ENCODE peak calls at places on chromosomes 16 and 17, in nine cellular contexts. S is MM.1S, F is A549, U is fibroblast of pulmonary artery, N is mucosa of descending colon, Y is prostate gland, L is endothelial cell, Z is heart left ventricle, D is BE2C. K is an unnamed sample.

GRCh38 chr16:68229431-68230175 is 6.3 kb downstream of the ESRP2 start:
- DNase-seq in S (peak; percentile 48), F (peak; percentile 58), U (peak; percentile 76), N (no peak), Y (peak; percentile 48), L (peak; percentile 57), Z (no peak), D (peak; percentile 43), K (peak; percentile 58)

GRCh38 chr17:77892469-77893143 is 65.9 kb upstream of the TNRC6C start:
- DNase-seq in S (no peak), F (no peak), U (no peak), N (no peak), Y (no peak), L (peak; percentile 72), Z (no peak), D (peak; percentile 43), K (no peak)

GRCh38 chr17:17090642-17091103 is 48.4 kb downstream of the MPRIP start:
- DNase-seq in S (no peak), F (no peak), U (no peak), N (peak; percentile 66), Y (peak; percentile 19), L (no peak), Z (no peak), D (no peak), K (no peak)

GRCh38 chr17:9271989-9272388 is 250.7 kb downstream of the NTN1 start:
- DNase-seq in S (no peak), F (no peak), U (no peak), N (no peak), Y (no peak), L (no peak), Z (no peak), D (no peak), K (no peak)

GRCh38 chr17:78541488-78542237 is 35.5 kb downstream of the DNAH17 start:
- DNase-seq in S (no peak), F (peak; percentile 90), U (peak; percentile 11), N (no peak), Y (no peak), L (no peak), Z (no peak), D (no peak), K (no peak)

GRCh38 chr17:45428050-45428953 is 4.4 kb downstream of the ARHGAP27 start:
- DNase-seq in S (peak; percentile 75), F (peak; percentile 94), U (peak; percentile 59), N (peak; percentile 90), Y (peak; percentile 77), L (peak; percentile 90), Z (peak; percentile 75), D (peak; percentile 78), K (peak; percentile 83)

GRCh38 chr16:78183886-78184553 is 84.6 kb downstream of the WWOX start:
- DNase-seq in S (no peak), F (no peak), U (no peak), N (no peak), Y (peak; percentile 16), L (no peak), Z (no peak), D (no peak), K (no peak)

GRCh38 chr16:72092832-72093447 is 480 bp downstream of the TXNL4B start:
- DNase-seq in S (peak; percentile 24), F (peak; percentile 50), U (peak; percentile 83), N (no peak), Y (no peak), L (peak; percentile 17), Z (no peak), D (no peak), K (no peak)

GRCh38 chr16:57091200-57091989 is 988 bp upstream of the CPNE2 start:
- DNase-seq in S (no peak), F (peak; percentile 67), U (peak; percentile 42), N (peak; percentile 70), Y (no peak), L (no peak), Z (peak; percentile 61), D (peak; percentile 59), K (no peak)

GRCh38 chr17:2054262-2054739 is 602 bp upstream of the HIC1 start:
- DNase-seq in S (no peak), F (no peak), U (peak; percentile 56), N (peak; percentile 61), Y (no peak), L (no peak), Z (peak; percentile 60), D (peak; percentile 39), K (no peak)

GRCh38 chr16:88619859-88620655 is 18.3 kb upstream of the IL17C start:
- DNase-seq in S (no peak), F (no peak), U (no peak), N (no peak), Y (no peak), L (no peak), Z (no peak), D (no peak), K (no peak)

GRCh38 chr16:12245923-12246290 is 269.4 kb downstream of the SNX29 start:
- DNase-seq in S (no peak), F (no peak), U (no peak), N (peak; percentile 30), Y (no peak), L (no peak), Z (no peak), D (no peak), K (no peak)

GRCh38 chr17:39246274-39246673 is 20.5 kb upstream of the STAC2 start:
- DNase-seq in S (no peak), F (no peak), U (no peak), N (no peak), Y (no peak), L (no peak), Z (no peak), D (no peak), K (no peak)

GRCh38 chr16:67562918-67563707 is 787 bp downstream of the CTCF start:
- DNase-seq in S (peak; percentile 66), F (no peak), U (peak; percentile 45), N (peak; percentile 80), Y (peak; percentile 39), L (peak; percentile 73), Z (peak; percentile 74), D (peak; percentile 82), K (no peak)

GRCh38 chr17:80878876-80879722 is 112.5 kb upstream of the CHMP6 start:
- DNase-seq in S (no peak), F (no peak), U (no peak), N (peak; percentile 11), Y (no peak), L (no peak), Z (peak; percentile 16), D (peak; percentile 5), K (no peak)

GRCh38 chr17:42457107-42457787 is 1.4 kb upstream of the ATP6V0A1 start:
- DNase-seq in S (peak; percentile 23), F (no peak), U (peak; percentile 27), N (no peak), Y (no peak), L (no peak), Z (no peak), D (no peak), K (no peak)

GRCh38 chr17:16653367-16654041 is at the start of gene ZNF624:
- DNase-seq in S (peak; percentile 89), F (peak; percentile 93), U (peak; percentile 93), N (peak; percentile 96), Y (peak; percentile 97), L (peak; percentile 93), Z (peak; percentile 98), D (peak; percentile 87), K (peak; percentile 94)

GRCh38 chr16:28604186-28604565 is 5.7 kb downstream of the SULT1A1 start:
- DNase-seq in S (no peak), F (no peak), U (no peak), N (no peak), Y (no peak), L (no peak), Z (no peak), D (no peak), K (no peak)
- TF ChIP-seq CTCF in S (no peak), F (no peak), U (no peak), N (no peak), Y (no peak), L (no peak), Z (no peak), D (no peak), K (no peak)

GRCh38 chr17:29585080-29585751 is 4.2 kb downstream of the GIT1 start:
- DNase-seq in S (no peak), F (no peak), U (peak; percentile 36), N (peak; percentile 31), Y (no peak), L (peak; percentile 53), Z (peak; percentile 58), D (no peak), K (peak; percentile 54)
- TF ChIP-seq CTCF in S (peak; percentile 36), F (peak; percentile 28), U (peak; percentile 35), N (no peak), Y (no peak), L (no peak), Z (peak; percentile 18), D (peak; percentile 16), K (peak; percentile 50)

DNA sequence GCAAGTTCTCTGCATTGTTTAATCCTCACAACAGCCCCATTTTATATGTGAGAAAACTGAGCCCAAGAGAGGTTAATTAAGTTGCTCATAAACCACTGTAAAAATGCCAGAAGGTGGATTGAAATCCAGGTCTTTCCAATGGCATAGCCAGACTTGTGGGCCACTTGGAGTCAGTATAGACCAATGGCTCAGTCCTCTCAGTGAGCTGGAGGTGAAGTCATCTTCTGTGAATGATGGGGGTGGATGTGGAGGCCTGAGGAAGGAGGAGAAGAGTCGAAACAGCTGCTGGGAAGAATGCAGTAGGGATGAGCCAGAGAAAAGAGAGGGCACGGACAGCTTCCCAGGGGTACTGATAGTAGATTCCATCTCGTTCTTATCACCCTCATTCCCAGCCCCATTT is 213.4 kb downstream of the SOX9 start:
- DNase-seq in S (no peak), F (no peak), U (peak; percentile 44), N (no peak), Y (no peak), L (no peak), Z (no peak), D (no peak), K (no peak)
- TF ChIP-seq CTCF in S (no peak), F (no peak), U (no peak), N (no peak), Y (no peak), L (no peak), Z (no peak), D (no peak), K (no peak)

GRCh38 chr17:79873583-79873982 is 34.3 kb upstream of the CBX4 start:
- DNase-seq in S (no peak), F (no peak), U (no peak), N (no peak), Y (no peak), L (no peak), Z (no peak), D (no peak), K (no peak)

GRCh38 chr17:79870540-79870939 is 31.3 kb upstream of the CBX4 start:
- DNase-seq in S (no peak), F (no peak), U (no peak), N (peak; percentile 19), Y (no peak), L (no peak), Z (no peak), D (no peak), K (no peak)

GRCh38 chr17:79872762-79873161 is 33.5 kb upstream of the CBX4 start:
- DNase-seq in S (no peak), F (no peak), U (no peak), N (peak; percentile 1), Y (no peak), L (no peak), Z (no peak), D (no peak), K (no peak)

GRCh38 chr17:79874329-79874981 is 35.2 kb upstream of the CBX4 start:
- DNase-seq in S (peak; percentile 51), F (peak; percentile 95), U (peak; percentile 42), N (peak; percentile 2), Y (no peak), L (peak; percentile 31), Z (no peak), D (no peak), K (peak; percentile 63)

GRCh38 chr17:79871131-79871530 is 31.9 kb upstream of the CBX4 start:
- DNase-seq in S (no peak), F (no peak), U (no peak), N (peak; percentile 10), Y (no peak), L (no peak), Z (no peak), D (no peak), K (no peak)
- TF ChIP-seq CTCF in S (no peak), F (no peak), U (no peak), N (no peak), Y (no peak), L (no peak), Z (no peak), D (no peak), K (no peak)